ENCODE peak calls at places on chromosomes 6 and 20, in six cellular contexts. C, T, P, X, F and V are unnamed samples.

GRCh38 chr6:157428418-157429202 is 47.6 kb downstream of the ZDHHC14 start:
- DNase-seq in C (peak; percentile 18), X (peak; percentile 66), P (no peak), T (no peak), F (peak; percentile 73), V (no peak)

GRCh38 chr6:111260570-111261298 is 173.4 kb downstream of the SLC16A10 start:
- DNase-seq in T (no peak), F (no peak), C (no peak), P (no peak), X (peak; percentile 39), V (peak; percentile 55)

GRCh38 chr6:12403201-12403826 is 113.2 kb downstream of the EDN1 start:
- DNase-seq in T (no peak), F (no peak), X (no peak), C (peak; percentile 36), P (peak; percentile 63), V (no peak)

GRCh38 chr6:67630146-67630545 is 1004.9 kb upstream of the ADGRB3 start:
- DNase-seq in C (no peak), T (no peak), X (no peak), F (no peak), P (peak; percentile 53), V (peak; percentile 79)

GRCh38 chr6:113359155-113360140 is 497.7 kb upstream of the MARCKS start:
- DNase-seq in P (peak; percentile 63), T (no peak), F (no peak), C (no peak), X (no peak), V (no peak)

GRCh38 chr6:47047479-47048411 is 5.6 kb upstream of the ADGRF1 start:
- DNase-seq in C (peak; percentile 17), T (peak; percentile 11), P (peak; percentile 94), F (peak; percentile 95), X (peak; percentile 43), V (peak; percentile 81)

GRCh38 chr6:113636357-113636824 is 220.8 kb upstream of the MARCKS start:
- DNase-seq in C (no peak), F (peak; percentile 26), P (no peak), X (no peak), T (no peak), V (no peak)

GRCh38 chr6:156857573-156857972 is 80.4 kb downstream of the ARID1B start:
- DNase-seq in T (no peak), F (no peak), P (no peak), X (no peak), C (no peak), V (no peak)

GRCh38 chr6:105642708-105643107 is 239.8 kb upstream of the PREP start:
- DNase-seq in T (no peak), X (no peak), F (no peak), P (no peak), C (no peak), V (no peak)

GRCh38 chr20:12575352-12576095 is 433.2 kb upstream of the SPTLC3 start:
- DNase-seq in F (no peak), P (no peak), X (no peak), C (no peak), T (no peak), V (no peak)

GRCh38 chr20:48098099-48098498 is 312.8 kb upstream of the SULF2 start:
- DNase-seq in T (no peak), F (no peak), P (no peak), C (no peak), X (peak; percentile 17), V (no peak)

GRCh38 chr20:48094944-48095343 is 309.7 kb upstream of the SULF2 start:
- DNase-seq in X (no peak), T (no peak), F (no peak), P (no peak), C (no peak), V (no peak)

GRCh38 chr20:48098866-48099265 is 313.6 kb upstream of the SULF2 start:
- DNase-seq in P (no peak), F (no peak), T (no peak), C (no peak), X (no peak), V (no peak)

GRCh38 chr20:48096212-48096875 is 311.1 kb upstream of the SULF2 start:
- DNase-seq in F (no peak), P (no peak), C (no peak), X (no peak), T (no peak), V (no peak)

GRCh38 chr20:48096957-48097890 is 311.9 kb upstream of the SULF2 start:
- DNase-seq in T (no peak), X (peak; percentile 62), C (no peak), F (no peak), P (no peak), V (peak; percentile 19)
- TF ChIP-seq MYC in T (no peak), X (no peak), C (no peak), F (no peak), P (no peak), V (no peak)

GRCh38 chr6:8195714-8196104 is 93.4 kb upstream of the EEF1E1 start:
- DNase-seq in T (no peak), F (no peak), X (no peak), C (no peak), P (no peak), V (no peak)
- TF ChIP-seq CTCF in T (no peak), F (no peak), X (no peak), C (no peak), P (no peak), V (no peak)

DNA sequence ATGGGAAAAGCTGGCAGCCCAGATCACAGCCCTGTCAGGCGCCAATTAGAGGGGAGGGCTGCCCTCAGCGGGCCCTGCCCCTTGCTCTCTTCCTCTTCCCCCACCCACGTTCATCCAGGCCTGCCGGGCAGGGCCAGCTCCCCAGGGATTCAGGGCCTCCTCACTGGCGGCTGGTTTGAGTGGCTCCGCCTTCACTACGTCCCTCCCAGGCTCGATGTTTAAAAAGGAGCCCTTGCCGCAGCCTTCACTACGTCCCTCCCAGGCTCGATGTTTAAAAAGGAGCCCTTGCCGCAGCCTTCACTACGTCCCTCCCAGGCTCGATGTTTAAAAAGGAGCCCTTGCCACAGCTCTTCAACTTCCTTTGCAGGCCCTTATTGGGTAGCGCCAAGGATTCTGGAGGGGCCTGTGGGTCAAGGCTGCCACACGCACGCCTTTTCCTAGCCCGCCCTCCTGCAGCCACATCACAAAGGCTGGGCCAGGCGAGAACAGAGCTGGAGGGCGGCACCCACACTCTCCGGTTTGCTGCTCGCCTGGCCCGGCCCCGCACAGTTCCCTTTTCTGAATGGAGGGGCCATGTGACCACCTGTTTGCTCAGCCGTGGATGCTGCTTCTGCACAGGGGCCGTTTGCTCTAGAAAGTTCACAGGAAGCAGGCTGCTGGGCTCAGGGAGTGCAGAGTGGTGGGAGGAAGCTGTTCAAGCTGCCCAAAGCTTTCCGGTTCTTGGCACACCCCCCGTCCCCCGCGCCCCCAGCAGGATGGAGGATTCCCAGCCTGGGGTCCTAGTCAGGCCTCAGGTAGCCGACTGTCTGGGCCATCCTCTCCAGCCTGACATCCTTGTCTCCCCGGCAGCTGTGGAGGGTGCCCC is 1.6 kb downstream of the SLC17A9 start:
- DNase-seq in T (peak; percentile 75), F (peak; percentile 95), X (no peak), P (peak; percentile 69), C (no peak), V (peak; percentile 98)
- TF ChIP-seq MYC in T (no peak), F (peak; percentile 92), X (no peak), P (no peak), C (no peak), V (peak; percentile 94)

GRCh38 chr6:43402819-43403218 is 24.5 kb upstream of the ABCC10 start:
- DNase-seq in P (no peak), F (no peak), X (no peak), T (no peak), C (peak; percentile 7), V (no peak)
- TF ChIP-seq CTCF in P (no peak), F (peak; percentile 27), X (peak; percentile 41), T (no peak), C (no peak), V (no peak)

GRCh38 chr6:170206931-170207431 is 83.9 kb downstream of the DLL1 start:
- DNase-seq in C (no peak), T (no peak), X (no peak), P (no peak), F (no peak), V (no peak)

GRCh38 chr6:170207586-170207985 is 83.3 kb downstream of the DLL1 start:
- DNase-seq in F (no peak), X (no peak), C (no peak), P (no peak), T (no peak), V (no peak)

GRCh38 chr6:170205126-170205525 is 85.8 kb downstream of the DLL1 start:
- DNase-seq in X (no peak), T (no peak), P (no peak), F (no peak), C (no peak), V (no peak)

GRCh38 chr6:170206317-170206621 is 84.6 kb downstream of the DLL1 start:
- DNase-seq in T (no peak), F (no peak), C (no peak), X (no peak), P (no peak), V (no peak)

DNA sequence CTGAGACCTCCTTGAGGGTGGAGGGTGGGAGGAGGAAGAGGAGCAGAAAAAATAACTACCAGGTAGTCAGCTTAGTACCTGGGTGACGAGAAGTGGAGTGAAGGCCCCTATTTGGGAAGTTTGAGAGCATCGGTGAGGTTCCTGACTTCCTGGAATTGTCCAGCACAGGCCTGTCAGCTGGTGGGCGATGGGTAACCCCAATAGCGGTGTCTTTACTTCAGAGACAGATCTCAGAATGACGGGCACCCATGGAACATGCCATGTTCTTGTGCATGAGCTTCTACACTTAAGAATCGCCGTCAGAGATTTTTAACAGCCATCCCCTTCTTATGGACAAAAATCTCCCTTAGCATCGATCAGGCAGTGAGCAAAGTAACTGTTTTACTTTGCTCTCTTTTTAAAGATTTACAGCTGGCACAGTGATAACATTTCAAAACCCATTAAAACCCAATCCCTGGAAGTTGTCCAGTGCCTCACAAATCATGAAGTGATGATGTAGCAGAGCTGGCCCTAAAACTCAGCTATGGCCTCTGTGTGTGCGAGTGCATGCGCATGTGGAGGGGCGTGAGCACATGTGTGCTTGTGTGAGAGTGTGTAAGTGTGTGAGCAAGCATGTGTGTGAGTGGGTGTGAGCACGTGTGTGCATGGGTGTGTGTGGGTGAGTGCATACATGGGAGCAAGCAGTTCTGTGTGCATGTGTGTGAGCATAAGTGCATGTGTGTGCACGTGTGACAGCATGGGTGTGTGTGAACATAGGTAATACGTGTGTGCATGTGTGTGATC is 85.2 kb downstream of the DLL1 start:
- DNase-seq in P (no peak), F (no peak), X (no peak), C (no peak), T (no peak), V (no peak)
- TF ChIP-seq MYC in P (no peak), F (no peak), X (no peak), C (no peak), T (no peak), V (no peak)